ENCODE peak calls at places on chromosomes 2 and 18, in six cellular contexts. J is H1, V is HepG2, N is K562, X is GM12878, F is GM12892. T is an unnamed sample.
A peak's percentile ranks its signal among the peaks of the same experiment; 100 is the strongest.

GRCh38 chr18:11906926-11907874 is 917 bp downstream of the MPPE1 start:
- DNase-seq in X (no peak), V (no peak), F (no peak), N (no peak), J (peak; percentile 50), T (no peak)

GRCh38 chr18:68604256-68604655 is 110.7 kb downstream of the TMX3 start:
- DNase-seq in V (no peak), N (no peak), X (no peak), F (no peak), J (no peak), T (no peak)

GRCh38 chr2:237888389-237888788 is 29.0 kb downstream of the RAMP1 start:
- DNase-seq in V (peak; percentile 36), F (no peak), N (no peak), J (no peak), X (no peak), T (no peak)

GRCh38 chr2:29617351-29617750 is 304.0 kb downstream of the ALK start:
- DNase-seq in N (no peak), J (no peak), V (no peak), X (no peak), F (no peak), T (no peak)

GRCh38 chr2:112690853-112691390 is 29.9 kb upstream of the NT5DC4 start:
- DNase-seq in F (peak; percentile 46), V (peak; percentile 66), X (no peak), J (peak; percentile 62), N (peak; percentile 54), T (no peak)

GRCh38 chr2:232883116-232883721 is 13.2 kb downstream of the SNORC start:
- DNase-seq in V (no peak), F (no peak), J (no peak), N (no peak), X (no peak), T (no peak)

GRCh38 chr2:1910562-1911256 is 166.4 kb upstream of the PXDN start:
- DNase-seq in X (no peak), V (no peak), F (no peak), N (no peak), J (no peak), T (no peak)

GRCh38 chr2:101500860-101501259 is 25.9 kb upstream of the RFX8 start:
- DNase-seq in J (no peak), X (no peak), F (no peak), V (no peak), N (no peak), T (no peak)

GRCh38 chr2:173238385-173238784 is 116.3 kb upstream of the CDCA7 start:
- DNase-seq in J (no peak), X (no peak), N (no peak), F (no peak), V (peak; percentile 25), T (no peak)

GRCh38 chr2:191951832-191952231 is 104.9 kb upstream of the CAVIN2 start:
- DNase-seq in X (no peak), J (no peak), V (no peak), N (no peak), F (no peak), T (no peak)

GRCh38 chr2:120552800-120553471 is 182.7 kb upstream of the GLI2 start:
- DNase-seq in F (no peak), J (peak; percentile 91), V (peak; percentile 90), N (peak; percentile 88), X (no peak), T (no peak)

GRCh38 chr2:63249146-63249545 is 198.5 kb downstream of the OTX1 start:
- DNase-seq in N (no peak), J (no peak), V (no peak), F (no peak), X (no peak), T (no peak)

GRCh38 chr2:12313445-12314118 is 403.2 kb upstream of the TRIB2 start:
- DNase-seq in V (no peak), X (no peak), F (no peak), J (no peak), N (no peak), T (no peak)

GRCh38 chr2:11679491-11680130 is 9.6 kb upstream of the NTSR2 start:
- DNase-seq in V (no peak), J (no peak), X (no peak), F (no peak), N (no peak), T (no peak)

GRCh38 chr2:165462433-165462832 is 7.1 kb upstream of the CSRNP3 start:
- DNase-seq in J (no peak), F (no peak), V (no peak), X (no peak), N (no peak), T (no peak)

GRCh38 chr2:26847663-26848335 is at the start of gene DPYSL5:
- DNase-seq in J (peak; percentile 91), F (no peak), V (no peak), N (peak; percentile 87), X (no peak), T (peak; percentile 28)

GRCh38 chr2:219149667-219150066 is 10.9 kb downstream of the NHEJ1 start:
- DNase-seq in X (no peak), J (no peak), V (peak; percentile 62), F (no peak), N (no peak), T (no peak)

GRCh38 chr2:197740200-197740599 is 35.0 kb downstream of the MARS2 start:
- DNase-seq in N (no peak), J (no peak), F (no peak), V (no peak), X (no peak), T (no peak)

GRCh38 chr2:239868556-239869181 is 156.5 kb downstream of the NDUFA10 start:
- DNase-seq in V (no peak), F (no peak), X (no peak), J (no peak), N (no peak), T (no peak)

GRCh38 chr2:96345403-96345802 is 9.8 kb downstream of the NCAPH start:
- DNase-seq in F (no peak), N (no peak), X (no peak), J (no peak), V (peak; percentile 30), T (no peak)

GRCh38 chr2:88903744-88904353 is 212.4 kb downstream of the RPIA start:
- DNase-seq in V (peak; percentile 58), J (no peak), N (peak; percentile 33), X (no peak), F (no peak), T (no peak)

GRCh38 chr2:133532919-133533318 is 35.3 kb downstream of the NCKAP5 start:
- DNase-seq in F (no peak), X (no peak), J (no peak), V (no peak), N (no peak), T (no peak)

GRCh38 chr2:86372641-86373502 is 35.4 kb upstream of the REEP1 start:
- DNase-seq in X (no peak), J (peak; percentile 70), N (no peak), V (peak; percentile 63), F (no peak), T (no peak)

GRCh38 chr18:2978626-2979025 is 34.3 kb downstream of the LPIN2 start:
- DNase-seq in N (no peak), F (no peak), X (no peak), J (no peak), V (no peak), T (no peak)

GRCh38 chr18:2974731-2975130 is 38.2 kb downstream of the LPIN2 start:
- DNase-seq in N (no peak), X (no peak), F (no peak), J (no peak), V (no peak), T (no peak)

GRCh38 chr18:2976733-2977132 is 36.2 kb downstream of the LPIN2 start:
- DNase-seq in X (no peak), V (no peak), J (no peak), N (no peak), F (no peak), T (no peak)

GRCh38 chr18:2978208-2978607 is 34.7 kb downstream of the LPIN2 start:
- DNase-seq in F (no peak), X (no peak), N (no peak), J (no peak), V (no peak), T (no peak)

DNA sequence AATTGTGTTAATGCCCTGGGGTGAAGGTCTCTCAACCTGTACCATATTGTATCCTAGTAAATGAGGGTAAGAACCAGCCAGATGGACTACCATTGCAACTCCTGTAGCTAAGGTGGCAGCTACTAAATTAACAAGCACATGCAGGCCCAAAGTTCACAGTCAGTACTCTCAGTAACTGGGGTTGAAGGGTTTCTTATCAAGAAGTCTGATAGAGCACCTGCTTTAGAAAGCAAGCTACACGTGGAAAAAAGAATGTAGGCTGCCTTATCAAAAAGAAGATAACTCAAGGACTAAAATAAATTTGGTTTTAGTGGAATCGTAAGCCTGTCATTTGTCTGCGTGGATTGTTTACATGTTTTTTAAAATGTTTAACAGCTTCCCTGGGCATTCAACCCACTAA is 36.7 kb downstream of the LPIN2 start:
- DNase-seq in X (no peak), F (no peak), V (no peak), N (peak; percentile 44), J (no peak), T (no peak)
- TF ChIP-seq TAF1 in X (no peak), F (no peak), V (no peak), N (no peak), J (no peak), T (no peak)

GRCh38 chr18:51066273-51066672 is 36.3 kb downstream of the SMAD4 start:
- DNase-seq in J (no peak), F (no peak), X (no peak), N (no peak), V (no peak), T (no peak)

GRCh38 chr18:51070545-51070944 is 40.5 kb downstream of the SMAD4 start:
- DNase-seq in F (no peak), V (no peak), J (no peak), N (no peak), X (no peak), T (no peak)

GRCh38 chr18:51064256-51064655 is 34.2 kb downstream of the SMAD4 start:
- DNase-seq in J (no peak), V (no peak), N (no peak), X (no peak), F (no peak), T (no peak)

GRCh38 chr18:51069885-51070284 is 39.9 kb downstream of the SMAD4 start:
- DNase-seq in V (no peak), N (no peak), F (no peak), J (no peak), X (no peak), T (no peak)

GRCh38 chr18:51068111-51068510 is 38.1 kb downstream of the SMAD4 start:
- DNase-seq in V (no peak), X (no peak), F (no peak), J (no peak), N (no peak), T (no peak)
- TF ChIP-seq TAF1 in V (no peak), X (no peak), F (no peak), J (no peak), N (no peak), T (no peak)

GRCh38 chr2:223549215-223549614 is 52.9 kb downstream of the SCG2 start:
- DNase-seq in V (peak; percentile 24), N (no peak), X (no peak), J (no peak), F (no peak), T (no peak)
- TF ChIP-seq TAF1 in V (no peak), N (no peak), X (no peak), J (no peak), F (no peak), T (no peak)

DNA sequence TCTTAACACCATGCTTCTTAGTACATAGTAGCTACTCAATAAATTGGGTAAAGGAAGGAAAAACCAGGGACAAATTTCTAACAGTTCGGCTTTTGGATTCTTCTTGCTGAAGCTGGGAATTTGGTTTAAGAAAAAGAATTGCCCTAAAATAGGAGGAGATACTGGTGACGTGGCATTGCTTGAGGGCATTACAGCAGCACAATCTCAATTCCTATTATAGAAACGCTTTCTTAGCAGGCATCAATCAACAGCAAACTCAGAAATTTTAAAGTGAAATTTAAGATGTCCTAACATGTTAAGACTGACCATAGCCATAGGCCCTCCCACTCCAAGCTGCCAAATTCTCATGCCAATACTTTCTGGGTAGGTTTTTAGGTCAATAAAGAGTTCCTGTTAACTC is 169.5 kb downstream of the SRBD1 start:
- DNase-seq in V (no peak), F (no peak), N (no peak), X (no peak), J (no peak), T (no peak)
- TF ChIP-seq TAF1 in V (no peak), F (no peak), N (no peak), X (no peak), J (no peak), T (no peak)